ENCODE peak calls at places on chromosomes 4 and X, in five cellular contexts. T, R, D, S and U are unnamed samples. For H3K4me1 and H3K9me3, the result is how much of the 10 kb centered on the place peaks cover.

GRCh38 chr4:22490718-22491330 is 25.0 kb downstream of the ADGRA3 start:
- DNase-seq in D (no peak), T (no peak), S (no peak), R (no peak), U (no peak)

GRCh38 chr4:176538217-176538925 is 218.6 kb downstream of the SPCS3 start:
- DNase-seq in S (no peak), D (no peak), R (no peak), T (no peak), U (no peak)

GRCh38 chrX:16843208-16843909 is 26.8 kb downstream of the RBBP7 start:
- DNase-seq in S (no peak), D (no peak), R (no peak), T (no peak), U (no peak)

GRCh38 chr4:144663852-144664488 is 18.0 kb downstream of the HHIP start:
- DNase-seq in D (no peak), T (no peak), S (no peak), R (no peak), U (no peak)

GRCh38 chr4:182074842-182075241 is 168.4 kb upstream of the TENM3 start:
- DNase-seq in T (no peak), D (no peak), S (no peak), R (no peak), U (no peak)

GRCh38 chr4:151807220-151807619 is 46.4 kb upstream of the GATB start:
- DNase-seq in S (no peak), D (no peak), R (no peak), T (no peak), U (no peak)

GRCh38 chr4:26861434-26862186 is 969 bp downstream of the STIM2 start:
- DNase-seq in D (peak), R (peak), S (peak), T (peak), U (peak)

GRCh38 chr4:110540606-110541440 is 64.9 kb downstream of the ENPEP start:
- DNase-seq in S (no peak), D (no peak), T (no peak), R (no peak), U (no peak)

GRCh38 chr4:53505947-53506346 is 85.3 kb downstream of the LNX1 start:
- DNase-seq in S (no peak), D (no peak), R (no peak), T (no peak), U (no peak)

GRCh38 chr4:101441446-101441845 is 94.1 kb upstream of the PPP3CA start:
- DNase-seq in S (no peak), D (no peak), R (no peak), T (no peak), U (no peak)

GRCh38 chr4:152996672-152997071 is 60.5 kb downstream of the FHDC1 start:
- DNase-seq in R (no peak), T (no peak), S (no peak), D (no peak), U (no peak)

GRCh38 chrX:108070891-108071290 is 20.5 kb downstream of the PSMD10 start:
- DNase-seq in D (no peak), R (no peak), T (no peak), S (no peak), U (no peak)

GRCh38 chr4:123266221-123266620 is 130.4 kb upstream of the SPRY1 start:
- DNase-seq in D (no peak), T (no peak), R (no peak), S (no peak), U (no peak)

GRCh38 chr4:145316961-145317360 is 136.6 kb upstream of the OTUD4 start:
- DNase-seq in D (no peak), S (no peak), T (no peak), R (no peak), U (no peak)

GRCh38 chr4:154292589-154292988 is 199.0 kb downstream of the DCHS2 start:
- DNase-seq in S (no peak), R (no peak), D (no peak), T (no peak), U (no peak)

GRCh38 chr4:65508169-65508568 is 162.1 kb downstream of the EPHA5 start:
- DNase-seq in R (no peak), S (no peak), D (no peak), T (no peak), U (no peak)

GRCh38 chr4:79078339-79078738 is 139.1 kb upstream of the PAQR3 start:
- DNase-seq in S (no peak), R (peak), D (no peak), T (no peak), U (no peak)

GRCh38 chr4:174120446-174121142 is 162.9 kb downstream of the FBXO8 start:
- DNase-seq in T (no peak), S (peak), D (no peak), R (peak), U (no peak)

GRCh38 chr4:3523628-3524221 is 8.5 kb downstream of the LRPAP1 start:
- DNase-seq in S (peak), R (no peak), T (no peak), D (peak), U (no peak)

GRCh38 chr4:38255572-38255971 is 295.4 kb downstream of the PTTG2 start:
- DNase-seq in T (no peak), R (no peak), S (no peak), D (no peak), U (no peak)

GRCh38 chr4:83252782-83253405 is 31.7 kb downstream of the COQ2 start:
- DNase-seq in T (peak), R (peak), D (no peak), S (no peak), U (peak)

GRCh38 chr4:143921160-143921559 is 15.8 kb upstream of the GYPE start:
- DNase-seq in T (no peak), R (no peak), D (no peak), S (no peak), U (no peak)

GRCh38 chr4:128068927-128069326 is 7.8 kb downstream of the LARP1B start:
- DNase-seq in S (no peak), R (no peak), D (no peak), T (no peak), U (no peak)

GRCh38 chr4:172578712-172579111 is 589.9 kb upstream of the GALNT7 start:
- DNase-seq in T (no peak), S (no peak), R (no peak), D (no peak), U (no peak)

GRCh38 chrX:2715066-2715600 is 24.0 kb downstream of the CD99 start:
- DNase-seq in S (no peak), D (no peak), R (no peak), T (no peak), U (no peak)

GRCh38 chr4:154329939-154330338 is 161.7 kb downstream of the DCHS2 start:
- DNase-seq in R (peak), S (no peak), D (no peak), T (no peak), U (no peak)

GRCh38 chrX:19739683-19740082 is 147.7 kb downstream of the SH3KBP1 start:
- DNase-seq in R (peak), T (peak), S (peak), D (no peak), U (peak)

GRCh38 chrX:51024106-51024696 is 113.7 kb downstream of the BMP15 start:
- DNase-seq in S (no peak), R (no peak), T (no peak), D (no peak), U (no peak)

GRCh38 chr4:13178621-13179020 is 305.5 kb downstream of the RAB28 start:
- DNase-seq in T (no peak), D (no peak), S (no peak), R (no peak), U (no peak)

GRCh38 chr4:53365121-53365485 is 758 bp downstream of the SCFD2 start:
- DNase-seq in S (no peak), T (no peak), R (no peak), D (no peak), U (no peak)

GRCh38 chr4:56828784-56829535 is 7.5 kb upstream of the SPINK2 start:
- DNase-seq in T (no peak), D (no peak), S (no peak), R (no peak), U (no peak)

GRCh38 chrX:24260827-24261550 is 52.9 kb downstream of the SUPT20HL2 start:
- DNase-seq in T (no peak), S (no peak), R (peak), D (peak), U (no peak)

GRCh38 chr4:188127157-188127874 is 11.9 kb upstream of the TRIML1 start:
- DNase-seq in S (no peak), T (no peak), D (no peak), R (no peak), U (no peak)

GRCh38 chrX:98350940-98351339 is 1467.2 kb downstream of the RPA4 start:
- DNase-seq in R (no peak), S (no peak), T (no peak), D (no peak), U (no peak)

GRCh38 chr4:113012122-113012725 is 37.2 kb upstream of the ANK2 start:
- DNase-seq in T (no peak), D (no peak), S (no peak), R (no peak), U (no peak)

GRCh38 chr4:37882665-37883296 is 8.1 kb upstream of the TBC1D1 start:
- DNase-seq in T (no peak), D (no peak), S (no peak), R (no peak), U (no peak)

GRCh38 chr4:126172126-126172525 is 857.4 kb downstream of the FAT4 start:
- DNase-seq in R (no peak), S (no peak), D (no peak), T (no peak), U (no peak)

GRCh38 chrX:152896450-152896849 is 1.4 kb upstream of the ZNF185 start:
- DNase-seq in S (no peak), T (no peak), D (peak), R (no peak), U (no peak)

GRCh38 chr4:183362916-183363542 is 40.8 kb upstream of the CLDN24 start:
- DNase-seq in T (no peak), S (no peak), R (no peak), D (no peak), U (no peak)

GRCh38 chr4:183360161-183360919 is 38.1 kb upstream of the CLDN24 start:
- DNase-seq in D (no peak), T (no peak), R (no peak), S (no peak), U (no peak)

GRCh38 chr4:183364025-183364424 is 41.8 kb upstream of the CLDN24 start:
- DNase-seq in D (no peak), T (no peak), R (no peak), S (no peak), U (no peak)

GRCh38 chr4:183366436-183366835 is 44.2 kb upstream of the CLDN24 start:
- DNase-seq in T (no peak), D (no peak), S (no peak), R (no peak), U (no peak)

GRCh38 chr4:183362036-183362435 is 39.8 kb upstream of the CLDN24 start:
- DNase-seq in S (no peak), R (no peak), T (no peak), D (no peak), U (no peak)
- H3K4me1 ChIP-seq in S (under half), R (under half), T (under half), D (under half), U (under half)

DNA sequence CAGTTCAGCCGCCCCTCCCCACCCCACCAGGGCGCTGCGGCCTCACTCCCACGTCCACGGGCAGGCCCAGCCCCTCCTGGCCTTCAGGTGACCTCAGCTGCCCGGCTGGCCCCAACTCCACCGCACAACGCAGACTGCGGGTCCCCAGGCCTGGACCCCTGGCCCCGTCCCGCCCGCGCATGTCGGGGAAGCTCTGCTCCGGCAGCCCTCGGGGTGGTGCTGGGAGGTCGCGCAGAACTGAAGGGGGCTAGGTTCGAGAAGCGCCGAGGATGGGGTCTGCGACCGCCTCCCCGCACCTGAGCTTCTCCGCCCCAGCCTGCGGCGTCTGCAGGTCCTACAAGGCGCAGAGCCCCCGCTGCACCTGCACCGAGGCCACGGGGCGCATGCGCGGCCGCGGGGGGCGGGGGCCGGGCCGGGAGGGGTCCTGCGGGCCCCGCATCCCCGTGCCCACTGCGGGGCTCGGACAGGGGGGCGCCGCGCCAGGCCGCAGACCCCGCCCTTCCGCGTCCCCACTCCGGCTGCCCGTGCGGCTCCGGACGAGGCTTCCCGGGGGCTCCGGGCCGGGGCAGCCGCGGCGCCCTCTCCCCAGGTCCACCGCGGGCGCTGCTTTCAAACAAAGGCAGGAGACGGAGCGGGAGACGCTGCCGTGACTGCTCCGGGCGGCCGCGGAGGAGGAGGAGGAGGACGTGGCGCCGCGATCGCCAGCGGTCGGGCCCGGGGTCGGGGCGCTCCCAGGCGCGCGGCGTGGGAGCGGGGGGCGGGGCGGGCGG is 678 bp upstream of the NAT8L start:
- DNase-seq in S (peak), T (no peak), D (peak), R (no peak), U (no peak)
- H3K27ac ChIP-seq in S (no peak), T (no peak), D (no peak), R (no peak), U (no peak)

GRCh38 chrX:71668248-71668595 is 876 bp downstream of the LOC101059915 start:
- DNase-seq in D (no peak), R (no peak), T (peak), S (no peak), U (no peak)
- H3K9me3 ChIP-seq in D (under half), R (under half), T (under half), S (under half), U (under half)

GRCh38 chr4:15649914-15650545 is 5.1 kb downstream of the FBXL5 start:
- DNase-seq in S (no peak), T (peak), R (peak), D (no peak), U (peak)

GRCh38 chr4:15653864-15654391 is 1.2 kb downstream of the FBXL5 start:
- DNase-seq in R (no peak), T (no peak), S (no peak), D (peak), U (no peak)

GRCh38 chr4:15653430-15653829 is 1.7 kb downstream of the FBXL5 start:
- DNase-seq in S (no peak), D (no peak), R (no peak), T (no peak), U (no peak)

GRCh38 chr4:15651682-15652081 is 3.5 kb downstream of the FBXL5 start:
- DNase-seq in S (no peak), D (no peak), T (no peak), R (no peak), U (peak)

GRCh38 chr4:15652191-15652590 is 3.0 kb downstream of the FBXL5 start:
- DNase-seq in S (no peak), D (no peak), T (no peak), R (no peak), U (no peak)
- H3K4me1 ChIP-seq in S (under half), D (under half), T (under half), R (half or more), U (half or more)

GRCh38 chr4:120920666-120921065 is 1.9 kb downstream of the PRDM5 start:
- DNase-seq in S (no peak), T (no peak), R (no peak), D (no peak), U (no peak)

GRCh38 chr4:120921456-120922389 is 803 bp downstream of the PRDM5 start:
- DNase-seq in S (peak), T (peak), D (peak), R (peak), U (peak)

GRCh38 chr4:120924931-120925330 is 2.4 kb upstream of the PRDM5 start:
- DNase-seq in T (no peak), R (no peak), S (no peak), D (no peak), U (no peak)

GRCh38 chr4:120923201-120923522 is 636 bp upstream of the PRDM5 start:
- DNase-seq in S (no peak), D (no peak), T (no peak), R (no peak), U (no peak)

GRCh38 chr4:120922390-120923200 is at the start of gene PRDM5:
- DNase-seq in T (peak), S (peak), R (peak), D (peak), U (peak)
- H3K27ac ChIP-seq in T (peak), S (peak), R (peak), D (peak), U (peak)

GRCh38 chrX:31266172-31267076 is 194.6 kb upstream of the FTHL17 start:
- DNase-seq in S (peak), D (peak), R (peak), T (peak), U (peak)
- H3K9me3 ChIP-seq in S (under half), D (under half), R (under half), T (under half), U (under half)